ENCODE peak calls at places on chromosomes 16 and 17, in ten cellular contexts. T, N, E, F, C, I, D, X, B and R are unnamed samples.

GRCh38 chr17:74605361-74605760 is 13.3 kb upstream of the CD300LD start:
- DNase-seq in T (peak; percentile 70), D (peak; percentile 30), X (no peak), F (no peak), N (no peak), I (no peak), E (peak; percentile 78), B (peak; percentile 23), C (peak; percentile 26), R (no peak)

GRCh38 chr16:85652431-85653221 is 36.1 kb downstream of the GINS2 start:
- DNase-seq in C (no peak), B (peak; percentile 35), E (peak; percentile 72), F (peak; percentile 81), I (no peak), N (peak; percentile 58), X (no peak), T (peak; percentile 46), D (no peak), R (no peak)

GRCh38 chr16:3143598-3144330 is 8.9 kb downstream of the ZNF213 start:
- DNase-seq in C (no peak), X (no peak), B (no peak), F (peak; percentile 62), T (no peak), I (no peak), D (peak; percentile 68), N (peak; percentile 69), E (peak; percentile 35), R (no peak)

GRCh38 chr16:84739349-84740124 is 39.7 kb downstream of the USP10 start:
- DNase-seq in C (peak; percentile 56), F (no peak), X (no peak), I (no peak), N (no peak), D (no peak), E (no peak), B (peak; percentile 78), T (no peak), R (no peak)

GRCh38 chr17:76268015-76268749 is 3.0 kb downstream of the UBALD2 start:
- DNase-seq in B (peak; percentile 67), D (peak; percentile 82), X (peak; percentile 83), F (peak; percentile 94), I (peak; percentile 67), N (peak; percentile 77), E (peak; percentile 87), T (no peak), C (no peak), R (peak; percentile 85)

GRCh38 chr17:27381007-27381501 is 75.2 kb upstream of the KSR1 start:
- DNase-seq in X (peak; percentile 83), N (peak; percentile 56), D (peak; percentile 70), T (no peak), C (no peak), F (peak; percentile 93), E (peak; percentile 81), I (peak; percentile 72), B (peak; percentile 41), R (peak; percentile 75)

GRCh38 chr17:79699386-79700036 is 31.2 kb upstream of the ENPP7 start:
- DNase-seq in F (no peak), X (no peak), I (no peak), C (no peak), E (no peak), D (no peak), B (no peak), T (no peak), N (no peak), R (no peak)

GRCh38 chr16:48687421-48688038 is 77.5 kb upstream of the N4BP1 start:
- DNase-seq in D (peak; percentile 51), N (peak; percentile 42), E (peak; percentile 55), X (peak; percentile 20), T (peak; percentile 4), C (peak; percentile 16), I (no peak), B (peak; percentile 65), F (no peak), R (no peak)

GRCh38 chr16:5448798-5449197 is 351.2 kb upstream of the EEF2KMT start:
- DNase-seq in X (no peak), N (no peak), D (no peak), C (no peak), B (no peak), E (no peak), T (no peak), F (no peak), I (no peak), R (no peak)

GRCh38 chr16:49782405-49782804 is 73.5 kb downstream of the ZNF423 start:
- DNase-seq in B (no peak), E (no peak), F (no peak), T (no peak), X (no peak), I (no peak), C (no peak), N (no peak), D (peak; percentile 25), R (no peak)

GRCh38 chr16:66212426-66212825 is 154.1 kb upstream of the CDH5 start:
- DNase-seq in I (no peak), X (no peak), E (no peak), D (no peak), C (no peak), F (no peak), T (no peak), N (no peak), B (no peak), R (no peak)

GRCh38 chr17:74702132-74702876 is 10.4 kb downstream of the CD300LF start:
- DNase-seq in B (no peak), I (no peak), X (no peak), T (no peak), C (no peak), E (no peak), F (no peak), D (no peak), N (no peak), R (no peak)

GRCh38 chr17:29572691-29573557 is 4.4 kb downstream of the TP53I13 start:
- DNase-seq in C (no peak), F (peak; percentile 87), B (peak; percentile 34), T (no peak), X (peak; percentile 51), D (peak; percentile 72), N (peak; percentile 47), I (no peak), E (peak; percentile 81), R (peak; percentile 66)

GRCh38 chr17:31167111-31167510 is 72.3 kb downstream of the NF1 start:
- DNase-seq in C (no peak), I (no peak), D (no peak), X (no peak), T (no peak), N (no peak), E (no peak), F (no peak), B (no peak), R (no peak)

GRCh38 chr16:84043486-84044107 is 1.0 kb upstream of the SLC38A8 start:
- DNase-seq in C (no peak), F (peak; percentile 46), D (no peak), E (no peak), B (no peak), X (no peak), T (no peak), I (no peak), N (no peak), R (no peak)

GRCh38 chr17:28968914-28969295 is 17.6 kb upstream of the PHF12 start:
- DNase-seq in E (no peak), D (no peak), I (no peak), B (no peak), X (no peak), N (no peak), F (no peak), T (no peak), C (no peak), R (no peak)

GRCh38 chr16:48526058-48526957 is 83.7 kb downstream of the N4BP1 start:
- DNase-seq in N (peak; percentile 80), T (no peak), B (no peak), C (no peak), X (peak; percentile 38), D (no peak), E (no peak), F (no peak), I (no peak), R (no peak)

GRCh38 chr17:62757518-62757951 is 50.6 kb downstream of the MARCHF10 start:
- DNase-seq in N (no peak), D (no peak), E (no peak), B (no peak), X (no peak), T (no peak), I (no peak), C (no peak), F (no peak), R (no peak)